ENCODE peak calls at places on chromosome 5, in four cellular contexts. C, W, N and M are unnamed samples.

GRCh38 chr5:74179183-74179582 is 461.3 kb downstream of the ENC1 start:
- DNase-seq in C (peak; percentile 43), W (no peak), N (no peak), M (no peak)

GRCh38 chr5:131198625-131199024 is 27.9 kb downstream of the LYRM7 start:
- DNase-seq in C (no peak), W (no peak), N (no peak), M (no peak)

GRCh38 chr5:76337949-76338589 is 65.0 kb upstream of the IQGAP2 start:
- DNase-seq in W (no peak), N (peak; percentile 72), C (peak; percentile 74), M (peak; percentile 61)

GRCh38 chr5:67209141-67209771 is 12.7 kb upstream of the CD180 start:
- DNase-seq in N (peak; percentile 75), C (peak; percentile 79), W (no peak), M (peak; percentile 83)

GRCh38 chr5:10418654-10419345 is 22.9 kb upstream of the ROPN1L start:
- DNase-seq in W (no peak), N (no peak), C (no peak), M (no peak)

GRCh38 chr5:124735169-124735858 is 11.1 kb downstream of the ZNF608 start:
- DNase-seq in N (peak; percentile 61), W (peak; percentile 76), C (peak; percentile 87), M (no peak)

GRCh38 chr5:35438786-35439185 is 178.9 kb upstream of the SPEF2 start:
- DNase-seq in N (no peak), C (no peak), W (no peak), M (no peak)

GRCh38 chr5:73454379-73455036 is 5.9 kb upstream of the FOXD1 start:
- DNase-seq in N (peak; percentile 64), W (no peak), C (peak; percentile 84), M (no peak)

GRCh38 chr5:6547498-6547897 is 85.3 kb downstream of the NSUN2 start:
- DNase-seq in W (no peak), N (no peak), C (no peak), M (no peak)

GRCh38 chr5:135085133-135085935 is 51.3 kb upstream of the PITX1 start:
- DNase-seq in N (no peak), C (no peak), W (no peak), M (no peak)

GRCh38 chr5:14143843-14144585 is 872 bp downstream of the TRIO start:
- DNase-seq in W (peak; percentile 92), N (peak; percentile 52), C (peak; percentile 65), M (peak; percentile 67)

GRCh38 chr5:57735754-57736153 is 253.1 kb upstream of the ACTBL2 start:
- DNase-seq in W (no peak), N (no peak), C (no peak), M (no peak)

GRCh38 chr5:61270510-61271165 is 61.4 kb upstream of the ZSWIM6 start:
- DNase-seq in C (no peak), W (peak; percentile 26), N (no peak), M (no peak)

GRCh38 chr5:154862766-154863165 is 4.3 kb downstream of the CNOT8 start:
- DNase-seq in C (no peak), N (no peak), W (no peak), M (no peak)

GRCh38 chr5:157487358-157487757 is 27.3 kb downstream of the NIPAL4 start:
- DNase-seq in W (peak; percentile 47), C (no peak), N (no peak), M (no peak)

GRCh38 chr5:65811004-65811403 is 89.0 kb downstream of the NLN start:
- DNase-seq in N (no peak), W (no peak), C (no peak), M (no peak)

GRCh38 chr5:119417891-119418781 is 34.2 kb upstream of the HSD17B4 start:
- DNase-seq in W (no peak), C (peak; percentile 27), N (no peak), M (no peak)

GRCh38 chr5:76701298-76701697 is 14.6 kb upstream of the F2R start:
- DNase-seq in N (no peak), C (no peak), W (no peak), M (peak; percentile 63)

GRCh38 chr5:4212981-4213819 is 617.6 kb downstream of the IRX1 start:
- DNase-seq in N (no peak), C (peak; percentile 92), W (no peak), M (no peak)

GRCh38 chr5:80125962-80126480 is 90.9 kb downstream of the THBS4 start:
- DNase-seq in W (no peak), C (no peak), N (no peak), M (no peak)

GRCh38 chr5:9892696-9893095 is 262.5 kb upstream of the TAS2R1 start:
- DNase-seq in C (no peak), W (no peak), N (no peak), M (no peak)

GRCh38 chr5:81334304-81335061 is 33.1 kb downstream of the ZCCHC9 start:
- DNase-seq in N (no peak), W (no peak), C (no peak), M (no peak)

GRCh38 chr5:38650540-38651275 is 94.3 kb upstream of the LIFR start:
- DNase-seq in C (no peak), W (no peak), N (no peak), M (no peak)

GRCh38 chr5:10315824-10316509 is 8.3 kb upstream of the CMBL start:
- DNase-seq in C (no peak), W (peak; percentile 15), N (no peak), M (no peak)

GRCh38 chr5:100654895-100655294 is 119.7 kb downstream of the FAM174A start:
- DNase-seq in C (no peak), N (no peak), W (no peak), M (no peak)

GRCh38 chr5:145697251-145698016 is 137.7 kb downstream of the PRELID2 start:
- DNase-seq in W (no peak), C (peak; percentile 47), N (peak; percentile 49), M (no peak)

GRCh38 chr5:98722188-98722587 is 51.3 kb upstream of the RGMB start:
- DNase-seq in C (no peak), N (no peak), W (no peak), M (no peak)

GRCh38 chr5:171269717-171270116 is 39.3 kb upstream of the TLX3 start:
- DNase-seq in W (no peak), N (no peak), C (no peak), M (no peak)

DNA sequence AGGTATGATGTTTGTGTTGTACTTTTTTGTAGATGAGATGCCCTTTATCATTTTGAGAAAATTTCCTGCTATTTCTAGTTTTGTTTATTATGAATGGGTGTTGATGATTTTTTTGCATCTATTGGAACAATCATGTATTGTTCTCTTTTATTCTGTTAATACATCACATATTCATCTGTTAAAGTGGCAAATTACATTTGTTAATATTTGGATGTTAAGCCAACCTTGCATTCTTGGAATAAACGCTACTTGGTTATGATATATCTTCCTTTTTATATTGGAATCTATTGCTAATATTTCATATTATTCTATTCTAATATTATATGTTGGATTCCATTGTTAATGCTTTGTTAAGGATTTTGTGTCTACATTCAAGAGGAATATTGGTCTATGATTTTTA is 24.6 kb upstream of the BNIP1 start:
- DNase-seq in N (no peak), W (no peak), C (no peak), M (no peak)
- H3K27ac ChIP-seq in N (no peak overlapping the region), W (no peak overlapping the region), C (no peak overlapping the region), M (no peak overlapping the region)

GRCh38 chr5:72209515-72210115 is 102.3 kb downstream of the MAP1B start:
- DNase-seq in W (no peak), C (peak; percentile 60), N (no peak), M (no peak)
- TF ChIP-seq CTCF in W (no peak), C (no peak), N (no peak), M (no peak)

GRCh38 chr5:159385529-159385928 is 55.2 kb upstream of the IL12B start:
- DNase-seq in N (no peak), C (no peak), W (no peak), M (no peak)
- H3K9me3 ChIP-seq in N (no peaks in the 10 kb centered on the region), C (peaks cover 8% of the 10 kb centered on the region), W (peaks cover 28% of the 10 kb centered on the region), M (no peaks in the 10 kb centered on the region)

DNA sequence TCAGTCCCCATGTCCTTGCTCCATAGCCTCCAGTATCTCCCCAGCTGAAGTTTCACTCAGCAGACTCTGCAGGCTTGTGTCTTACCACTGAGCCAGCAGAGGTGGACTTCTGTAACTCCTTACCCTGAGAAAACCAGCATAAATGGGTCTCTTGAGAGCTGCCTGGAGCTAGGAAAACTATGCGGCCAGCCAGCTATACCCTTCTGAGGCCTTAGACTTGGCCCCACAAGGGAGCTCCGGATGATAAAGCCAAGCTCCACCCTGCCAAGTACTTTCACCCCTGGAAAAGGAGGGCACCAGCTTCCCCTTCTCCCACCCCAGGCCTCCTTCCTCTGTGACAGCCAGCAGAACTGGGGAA is 12.1 kb downstream of the IRF1 start:
- DNase-seq in W (no peak), C (no peak), N (no peak), M (no peak)
- H3K27ac ChIP-seq in W (peak overlapping the region; percentile 58), C (no peak overlapping the region), N (no peak overlapping the region), M (no peak overlapping the region)

GRCh38 chr5:138352071-138352721 is at the start of gene KDM3B:
- DNase-seq in N (peak; percentile 86), W (peak; percentile 98), C (peak; percentile 93), M (peak; percentile 84)

GRCh38 chr5:138354387-138354786 is 1.9 kb downstream of the KDM3B start:
- DNase-seq in W (no peak), N (no peak), C (peak; percentile 45), M (no peak)

GRCh38 chr5:138352722-138353549 is 451 bp downstream of the KDM3B start:
- DNase-seq in W (peak; percentile 93), C (peak; percentile 79), N (peak; percentile 71), M (peak; percentile 78)

GRCh38 chr5:138353550-138353893 is 1.0 kb downstream of the KDM3B start:
- DNase-seq in C (no peak), N (no peak), W (no peak), M (no peak)

GRCh38 chr5:138354926-138355378 is 2.5 kb downstream of the KDM3B start:
- DNase-seq in C (peak; percentile 73), N (peak; percentile 21), W (no peak), M (no peak)
- TF ChIP-seq CTCF in C (no peak), N (no peak), W (no peak), M (no peak)

GRCh38 chr5:150895431-150896428 is 9.1 kb downstream of the ZNF300 start:
- DNase-seq in N (no peak), C (no peak), W (no peak), M (no peak)
- H3K9me3 ChIP-seq in N (peaks cover 2% of the 10 kb centered on the region), C (peaks cover 73% of the 10 kb centered on the region), W (peaks cover 98% of the 10 kb centered on the region), M (peaks cover 58% of the 10 kb centered on the region)

GRCh38 chr5:44387391-44387790 is 1.8 kb downstream of the FGF10 start:
- DNase-seq in W (no peak), N (peak; percentile 14), C (peak; percentile 36), M (no peak)
- H3K27ac ChIP-seq in W (no peak overlapping the region), N (peak overlapping the region; percentile 94), C (no peak overlapping the region), M (no peak overlapping the region)

GRCh38 chr5:32460702-32461101 is 16.2 kb upstream of the ZFR start:
- DNase-seq in N (no peak), W (no peak), C (no peak), M (no peak)

GRCh38 chr5:32461441-32462120 is 17.0 kb upstream of the ZFR start:
- DNase-seq in C (no peak), W (no peak), N (no peak), M (no peak)

GRCh38 chr5:32462618-32463017 is 18.1 kb upstream of the ZFR start:
- DNase-seq in C (no peak), W (no peak), N (no peak), M (no peak)

GRCh38 chr5:32465076-32465475 is 20.5 kb upstream of the ZFR start:
- DNase-seq in C (no peak), N (no peak), W (no peak), M (no peak)
- TF ChIP-seq CTCF in C (no peak), N (no peak), W (no peak), M (no peak)